ENCODE peak calls at places on chromosomes 3 and 15, in six cellular contexts. One of them, this sample, is unnamed.

GRCh38 chr3:190016966-190017365 is 103.7 kb downstream of the P3H2 start:
- DNase-seq in cardiac fibroblast: no peak
- DNase-seq in tibial nerve: no peak
- DNase-seq in AG10803: no peak
- DNase-seq in psoas muscle: no peak
- DNase-seq in CD4-positive, alpha-beta T cell: no peak
- DNase-seq in this sample: no peak

GRCh38 chr3:109023656-109024254 is 70.1 kb upstream of the GUCA1C start:
- DNase-seq in cardiac fibroblast: peak
- DNase-seq in tibial nerve: no peak
- DNase-seq in AG10803: peak
- DNase-seq in psoas muscle: no peak
- DNase-seq in CD4-positive, alpha-beta T cell: peak
- DNase-seq in this sample: no peak

GRCh38 chr3:40741729-40742128 is 217.0 kb downstream of the ZNF621 start:
- DNase-seq in cardiac fibroblast: peak
- DNase-seq in tibial nerve: no peak
- DNase-seq in AG10803: peak
- DNase-seq in psoas muscle: peak
- DNase-seq in CD4-positive, alpha-beta T cell: no peak
- DNase-seq in this sample: no peak

GRCh38 chr15:81987628-81988027 is 58.2 kb downstream of the MEX3B start:
- DNase-seq in cardiac fibroblast: no peak
- DNase-seq in tibial nerve: no peak
- DNase-seq in AG10803: no peak
- DNase-seq in psoas muscle: no peak
- DNase-seq in CD4-positive, alpha-beta T cell: no peak
- DNase-seq in this sample: no peak

GRCh38 chr3:126646662-126647061 is 8.3 kb downstream of the TXNRD3 start:
- DNase-seq in cardiac fibroblast: no peak
- DNase-seq in tibial nerve: no peak
- DNase-seq in AG10803: no peak
- DNase-seq in psoas muscle: no peak
- DNase-seq in CD4-positive, alpha-beta T cell: no peak
- DNase-seq in this sample: no peak

GRCh38 chr3:149401215-149401925 is 23.9 kb upstream of the TM4SF1 start:
- DNase-seq in cardiac fibroblast: peak
- DNase-seq in tibial nerve: no peak
- DNase-seq in AG10803: no peak
- DNase-seq in psoas muscle: no peak
- DNase-seq in CD4-positive, alpha-beta T cell: no peak
- DNase-seq in this sample: no peak

GRCh38 chr3:134327594-134327975 is 46.7 kb downstream of the AMOTL2 start:
- DNase-seq in cardiac fibroblast: peak
- DNase-seq in tibial nerve: no peak
- DNase-seq in AG10803: peak
- DNase-seq in psoas muscle: no peak
- DNase-seq in CD4-positive, alpha-beta T cell: no peak
- DNase-seq in this sample: no peak

GRCh38 chr15:31824009-31824408 is 206.3 kb upstream of the CHRNA7 start:
- DNase-seq in cardiac fibroblast: no peak
- DNase-seq in tibial nerve: no peak
- DNase-seq in AG10803: no peak
- DNase-seq in psoas muscle: no peak
- DNase-seq in CD4-positive, alpha-beta T cell: no peak
- DNase-seq in this sample: no peak

GRCh38 chr3:88528494-88528893 is 378.7 kb downstream of the C3orf38 start:
- DNase-seq in cardiac fibroblast: no peak
- DNase-seq in tibial nerve: no peak
- DNase-seq in AG10803: no peak
- DNase-seq in psoas muscle: no peak
- DNase-seq in CD4-positive, alpha-beta T cell: no peak
- DNase-seq in this sample: no peak

GRCh38 chr15:31272558-31273257 is 53.9 kb upstream of the KLF13 start:
- DNase-seq in cardiac fibroblast: no peak
- DNase-seq in tibial nerve: no peak
- DNase-seq in AG10803: no peak
- DNase-seq in psoas muscle: no peak
- DNase-seq in CD4-positive, alpha-beta T cell: no peak
- DNase-seq in this sample: peak

GRCh38 chr3:177599331-177599730 is 402.0 kb upstream of the TBL1XR1 start:
- DNase-seq in cardiac fibroblast: no peak
- DNase-seq in tibial nerve: no peak
- DNase-seq in AG10803: no peak
- DNase-seq in psoas muscle: no peak
- DNase-seq in CD4-positive, alpha-beta T cell: no peak
- DNase-seq in this sample: no peak

GRCh38 chr3:126342991-126343661 is 14.1 kb downstream of the KLF15 start:
- DNase-seq in cardiac fibroblast: no peak
- DNase-seq in tibial nerve: no peak
- DNase-seq in AG10803: peak
- DNase-seq in psoas muscle: peak
- DNase-seq in CD4-positive, alpha-beta T cell: no peak
- DNase-seq in this sample: peak

GRCh38 chr3:41933154-41933676 is 28.7 kb downstream of the ULK4 start:
- DNase-seq in cardiac fibroblast: peak
- DNase-seq in tibial nerve: no peak
- DNase-seq in AG10803: peak
- DNase-seq in psoas muscle: no peak
- DNase-seq in CD4-positive, alpha-beta T cell: no peak
- DNase-seq in this sample: no peak

GRCh38 chr15:83892498-83892897 is 238.6 kb downstream of the ADAMTSL3 start:
- DNase-seq in cardiac fibroblast: no peak
- DNase-seq in tibial nerve: no peak
- DNase-seq in AG10803: no peak
- DNase-seq in psoas muscle: no peak
- DNase-seq in CD4-positive, alpha-beta T cell: no peak
- DNase-seq in this sample: no peak

GRCh38 chr3:21979706-21980105 is 228.7 kb upstream of the ZNF385D start:
- DNase-seq in cardiac fibroblast: peak
- DNase-seq in tibial nerve: no peak
- DNase-seq in AG10803: peak
- DNase-seq in psoas muscle: no peak
- DNase-seq in CD4-positive, alpha-beta T cell: no peak
- DNase-seq in this sample: no peak

GRCh38 chr3:188266581-188267274 is 112.8 kb downstream of the LPP start:
- DNase-seq in cardiac fibroblast: peak
- DNase-seq in tibial nerve: peak
- DNase-seq in AG10803: peak
- DNase-seq in psoas muscle: peak
- DNase-seq in CD4-positive, alpha-beta T cell: no peak
- DNase-seq in this sample: no peak

GRCh38 chr3:52490938-52491526 is 4.1 kb upstream of the STAB1 start:
- DNase-seq in cardiac fibroblast: peak
- DNase-seq in tibial nerve: no peak
- DNase-seq in AG10803: no peak
- DNase-seq in psoas muscle: peak
- DNase-seq in CD4-positive, alpha-beta T cell: no peak
- DNase-seq in this sample: no peak

GRCh38 chr3:194642769-194643168 is 9.6 kb upstream of the TMEM44 start:
- DNase-seq in cardiac fibroblast: no peak
- DNase-seq in tibial nerve: no peak
- DNase-seq in AG10803: no peak
- DNase-seq in psoas muscle: no peak
- DNase-seq in CD4-positive, alpha-beta T cell: no peak
- DNase-seq in this sample: no peak

GRCh38 chr15:25185156-25185710 is 230.4 kb downstream of the SNRPN start:
- DNase-seq in cardiac fibroblast: no peak
- DNase-seq in tibial nerve: no peak
- DNase-seq in AG10803: no peak
- DNase-seq in psoas muscle: no peak
- DNase-seq in CD4-positive, alpha-beta T cell: no peak
- DNase-seq in this sample: no peak

GRCh38 chr3:152400912-152401311 is 132.2 kb downstream of the MBNL1 start:
- DNase-seq in cardiac fibroblast: peak
- DNase-seq in tibial nerve: no peak
- DNase-seq in AG10803: peak
- DNase-seq in psoas muscle: no peak
- DNase-seq in CD4-positive, alpha-beta T cell: no peak
- DNase-seq in this sample: no peak

GRCh38 chr15:96327155-96327741 is 3.3 kb upstream of the NR2F2 start:
- DNase-seq in cardiac fibroblast: peak
- DNase-seq in tibial nerve: no peak
- DNase-seq in AG10803: peak
- DNase-seq in psoas muscle: no peak
- DNase-seq in CD4-positive, alpha-beta T cell: no peak
- DNase-seq in this sample: no peak
- TF ChIP-seq CTCF in cardiac fibroblast: peak
- TF ChIP-seq CTCF in tibial nerve: peak
- TF ChIP-seq CTCF in AG10803: peak
- TF ChIP-seq CTCF in psoas muscle: peak
- TF ChIP-seq CTCF in CD4-positive, alpha-beta T cell: no peak
- TF ChIP-seq CTCF in this sample: peak

GRCh38 chr3:16186565-16186964 is 12.1 kb downstream of the GALNT15 start:
- DNase-seq in cardiac fibroblast: no peak
- DNase-seq in tibial nerve: no peak
- DNase-seq in AG10803: no peak
- DNase-seq in psoas muscle: no peak
- DNase-seq in CD4-positive, alpha-beta T cell: no peak
- DNase-seq in this sample: no peak
- TF ChIP-seq CTCF in cardiac fibroblast: no peak
- TF ChIP-seq CTCF in tibial nerve: no peak
- TF ChIP-seq CTCF in AG10803: no peak
- TF ChIP-seq CTCF in psoas muscle: no peak
- TF ChIP-seq CTCF in CD4-positive, alpha-beta T cell: no peak
- TF ChIP-seq CTCF in this sample: no peak

DNA sequence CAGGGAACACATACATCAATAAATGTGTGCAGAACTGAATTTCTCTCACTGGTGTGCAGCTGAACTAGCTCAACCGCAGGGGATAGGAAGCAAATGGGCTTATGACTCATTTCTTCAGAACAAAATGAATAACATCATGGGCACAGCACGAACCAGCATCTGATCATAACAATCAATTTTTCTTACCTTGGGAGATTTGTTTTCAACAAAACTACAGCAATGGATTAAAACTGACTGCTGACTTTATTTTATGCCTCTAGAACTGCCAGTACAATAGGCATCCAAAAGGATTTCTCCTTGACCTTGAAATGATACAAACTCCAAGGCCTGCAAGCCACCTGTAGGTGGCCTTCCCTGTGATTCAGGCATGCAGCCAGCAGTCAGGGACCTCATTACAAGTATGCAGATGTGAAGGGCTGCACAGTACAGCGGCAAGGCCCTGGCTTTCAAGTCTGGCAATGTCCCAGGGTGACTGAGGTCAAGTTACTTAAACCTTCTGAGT is 26.1 kb downstream of the TAMM41 start:
- DNase-seq in cardiac fibroblast: peak
- DNase-seq in tibial nerve: no peak
- DNase-seq in AG10803: peak
- DNase-seq in psoas muscle: no peak
- DNase-seq in CD4-positive, alpha-beta T cell: no peak
- DNase-seq in this sample: no peak
- TF ChIP-seq CTCF in cardiac fibroblast: peak
- TF ChIP-seq CTCF in tibial nerve: no peak
- TF ChIP-seq CTCF in AG10803: no peak
- TF ChIP-seq CTCF in psoas muscle: no peak
- TF ChIP-seq CTCF in CD4-positive, alpha-beta T cell: no peak
- TF ChIP-seq CTCF in this sample: no peak

GRCh38 chr3:111080357-111080937 is 8.8 kb downstream of the NECTIN3 start:
- DNase-seq in cardiac fibroblast: peak
- DNase-seq in tibial nerve: no peak
- DNase-seq in AG10803: peak
- DNase-seq in psoas muscle: no peak
- DNase-seq in CD4-positive, alpha-beta T cell: no peak
- DNase-seq in this sample: no peak
- TF ChIP-seq CTCF in cardiac fibroblast: peak
- TF ChIP-seq CTCF in tibial nerve: peak
- TF ChIP-seq CTCF in AG10803: peak
- TF ChIP-seq CTCF in psoas muscle: peak
- TF ChIP-seq CTCF in CD4-positive, alpha-beta T cell: peak
- TF ChIP-seq CTCF in this sample: peak

GRCh38 chr3:50551293-50552057 is 16.1 kb downstream of the C3orf18 start:
- DNase-seq in cardiac fibroblast: no peak
- DNase-seq in tibial nerve: no peak
- DNase-seq in AG10803: no peak
- DNase-seq in psoas muscle: no peak
- DNase-seq in CD4-positive, alpha-beta T cell: no peak
- DNase-seq in this sample: no peak
- TF ChIP-seq CTCF in cardiac fibroblast: no peak
- TF ChIP-seq CTCF in tibial nerve: no peak
- TF ChIP-seq CTCF in AG10803: no peak
- TF ChIP-seq CTCF in psoas muscle: no peak
- TF ChIP-seq CTCF in CD4-positive, alpha-beta T cell: no peak
- TF ChIP-seq CTCF in this sample: no peak

DNA sequence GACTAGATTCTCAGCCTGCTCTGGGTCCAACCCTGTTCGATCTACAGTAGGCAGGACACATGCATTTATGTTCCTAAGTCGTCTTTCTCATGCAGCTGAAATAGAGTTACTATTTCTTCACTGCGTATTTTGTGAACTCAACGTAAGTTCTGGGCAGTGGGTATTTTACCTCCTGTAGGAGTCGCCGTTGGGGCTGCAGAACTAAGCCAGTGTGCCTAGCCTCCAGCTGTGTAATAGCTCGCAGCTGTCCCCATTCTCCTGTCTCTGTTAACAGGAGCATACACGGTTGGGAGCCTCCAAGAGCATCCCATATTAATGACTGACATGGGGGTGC is 58.4 kb upstream of the HRH1 start:
- DNase-seq in cardiac fibroblast: peak
- DNase-seq in tibial nerve: no peak
- DNase-seq in AG10803: no peak
- DNase-seq in psoas muscle: no peak
- DNase-seq in CD4-positive, alpha-beta T cell: no peak
- DNase-seq in this sample: no peak
- TF ChIP-seq CTCF in cardiac fibroblast: peak
- TF ChIP-seq CTCF in tibial nerve: no peak
- TF ChIP-seq CTCF in AG10803: peak
- TF ChIP-seq CTCF in psoas muscle: no peak
- TF ChIP-seq CTCF in CD4-positive, alpha-beta T cell: no peak
- TF ChIP-seq CTCF in this sample: no peak

GRCh38 chr3:24149032-24149431 is 203.9 kb downstream of the NR1D2 start:
- DNase-seq in cardiac fibroblast: no peak
- DNase-seq in tibial nerve: no peak
- DNase-seq in AG10803: no peak
- DNase-seq in psoas muscle: no peak
- DNase-seq in CD4-positive, alpha-beta T cell: no peak
- DNase-seq in this sample: no peak
- TF ChIP-seq CTCF in cardiac fibroblast: peak
- TF ChIP-seq CTCF in tibial nerve: no peak
- TF ChIP-seq CTCF in AG10803: no peak
- TF ChIP-seq CTCF in psoas muscle: no peak
- TF ChIP-seq CTCF in CD4-positive, alpha-beta T cell: no peak
- TF ChIP-seq CTCF in this sample: no peak

DNA sequence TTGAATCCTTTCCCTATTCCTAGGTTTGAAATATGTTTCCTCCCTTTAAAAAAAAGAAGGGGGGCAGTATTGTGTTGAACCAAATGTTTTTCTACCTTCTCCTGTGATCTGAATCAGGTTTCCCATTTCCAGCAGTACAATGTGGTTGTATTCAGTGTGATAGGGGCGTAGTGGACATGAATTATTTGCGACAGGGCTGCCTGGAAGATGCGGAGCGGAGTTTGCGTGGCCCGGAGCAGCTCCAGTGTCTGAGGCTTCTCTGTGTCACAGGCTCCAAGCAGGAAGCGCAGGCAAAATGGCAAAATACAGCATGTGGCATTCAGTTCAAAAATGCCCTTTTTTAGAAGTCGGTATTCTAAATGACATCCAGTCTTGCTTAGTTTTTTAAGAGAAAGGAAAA is 154.4 kb downstream of the PGPEP1L start:
- DNase-seq in cardiac fibroblast: peak
- DNase-seq in tibial nerve: peak
- DNase-seq in AG10803: peak
- DNase-seq in psoas muscle: peak
- DNase-seq in CD4-positive, alpha-beta T cell: peak
- DNase-seq in this sample: peak
- TF ChIP-seq CTCF in cardiac fibroblast: no peak
- TF ChIP-seq CTCF in tibial nerve: no peak
- TF ChIP-seq CTCF in AG10803: no peak
- TF ChIP-seq CTCF in psoas muscle: no peak
- TF ChIP-seq CTCF in CD4-positive, alpha-beta T cell: no peak
- TF ChIP-seq CTCF in this sample: no peak

GRCh38 chr3:102024270-102024904 is 175.1 kb downstream of the NFKBIZ start:
- DNase-seq in cardiac fibroblast: no peak
- DNase-seq in tibial nerve: no peak
- DNase-seq in AG10803: no peak
- DNase-seq in psoas muscle: no peak
- DNase-seq in CD4-positive, alpha-beta T cell: no peak
- DNase-seq in this sample: no peak
- TF ChIP-seq CTCF in cardiac fibroblast: no peak
- TF ChIP-seq CTCF in tibial nerve: no peak
- TF ChIP-seq CTCF in AG10803: no peak
- TF ChIP-seq CTCF in psoas muscle: no peak
- TF ChIP-seq CTCF in CD4-positive, alpha-beta T cell: no peak
- TF ChIP-seq CTCF in this sample: no peak

This sample was measured in mesothelial cell of epicardium.